ENCODE peak calls at places on chromosomes 16 and 17, in eight cellular contexts. C is Ammon's horn; Y is stimulated activated CD4-positive, alpha-beta T cell treated with anti-CD3 and anti-CD28 coated beads, TNF-alpha, amount 100 ng/mL, for 48 hours; R is glomerular endothelial cell; F is activated T-cell treated with anti-CD3 and anti-CD28 coated beads, Interleukin-2, amount 50 U/mL, for 4 hours; I is activated effector memory CD4-positive, alpha-beta T cell treated with Interleukin-2 at 50 U/mL for 16 hours; A is GM04503; G is stimulated activated CD8-positive, alpha-beta memory T cell treated with anti-CD3 and anti-CD28 coated beads, Interleukin-7, amount 100 ng/mL, for 1 hour. T is an unnamed sample.

GRCh38 chr16:11151156-11151904 is 104.7 kb downstream of the SOCS1 start:
- DNase-seq in C (no peak), Y (no peak), R (no peak), F (no peak), I (no peak), A (no peak), G (no peak), T (no peak)

GRCh38 chr16:17836868-17837602 is 366.3 kb upstream of the XYLT1 start:
- DNase-seq in C (no peak), Y (no peak), R (no peak), F (no peak), I (no peak), A (peak), G (no peak), T (no peak)

GRCh38 chr17:77471984-77472836 is 331.4 kb downstream of the SEC14L1 start:
- DNase-seq in C (peak), Y (no peak), R (no peak), F (no peak), I (no peak), A (no peak), G (no peak), T (peak)

GRCh38 chr17:82120148-82120547 is 22.1 kb upstream of the FASN start:
- DNase-seq in C (no peak), Y (no peak), R (no peak), F (no peak), I (no peak), A (peak), G (no peak), T (no peak)

GRCh38 chr17:47057831-47058230 is 78.8 kb upstream of the RPRML start:
- DNase-seq in C (no peak), Y (no peak), R (no peak), F (no peak), I (no peak), A (no peak), G (no peak), T (no peak)

GRCh38 chr16:89365044-89365467 is 125.3 kb downstream of the ANKRD11 start:
- DNase-seq in C (no peak), Y (no peak), R (no peak), F (no peak), I (no peak), A (peak), G (no peak), T (no peak)

GRCh38 chr17:67349420-67349819 is 17.0 kb downstream of the PSMD12 start:
- DNase-seq in C (no peak), Y (no peak), R (no peak), F (no peak), I (no peak), A (no peak), G (no peak), T (no peak)

GRCh38 chr16:57551057-57551456 is 8.6 kb downstream of the ADGRG5 start:
- DNase-seq in C (no peak), Y (no peak), R (no peak), F (no peak), I (no peak), A (no peak), G (no peak), T (no peak)

GRCh38 chr17:81397314-81398169 is 2.3 kb downstream of the BAHCC1 start:
- DNase-seq in C (peak), Y (no peak), R (no peak), F (no peak), I (no peak), A (no peak), G (no peak), T (peak)

GRCh38 chr16:58882292-58882691 is 148.2 kb upstream of the GOT2 start:
- DNase-seq in C (peak), Y (no peak), R (no peak), F (no peak), I (no peak), A (no peak), G (no peak), T (no peak)

GRCh38 chr17:62149961-62150360 is 84.9 kb upstream of the MED13 start:
- DNase-seq in C (no peak), Y (no peak), R (no peak), F (no peak), I (no peak), A (no peak), G (no peak), T (no peak)